ENCODE peak calls at places on chromosomes 6 and 20, in ten cellular contexts. One of them, this sample, is unnamed.

GRCh38 chr6:1424306-1424927 is 35.0 kb downstream of the FOXF2 start:
- DNase-seq in spleen: no peak
- DNase-seq in prostate gland: peak
- DNase-seq in body of pancreas: peak
- DNase-seq in uterus: no peak
- DNase-seq in stomach: peak
- DNase-seq in IMR-90: peak
- DNase-seq in esophagus squamous epithelium: no peak
- DNase-seq in heart left ventricle: no peak
- DNase-seq in adrenal gland: peak
- DNase-seq in this sample: no peak

GRCh38 chr20:7856756-7857155 is 83.5 kb downstream of the HAO1 start:
- DNase-seq in stomach: no peak
- DNase-seq in heart left ventricle: no peak
- DNase-seq in adrenal gland: no peak
- DNase-seq in uterus: no peak
- DNase-seq in prostate gland: no peak
- DNase-seq in esophagus squamous epithelium: no peak
- DNase-seq in IMR-90: peak
- DNase-seq in spleen: no peak
- DNase-seq in body of pancreas: no peak
- DNase-seq in this sample: no peak

GRCh38 chr20:14303106-14303505 is 34.3 kb downstream of the FLRT3 start:
- DNase-seq in IMR-90: no peak
- DNase-seq in uterus: no peak
- DNase-seq in spleen: no peak
- DNase-seq in stomach: no peak
- DNase-seq in body of pancreas: no peak
- DNase-seq in esophagus squamous epithelium: no peak
- DNase-seq in adrenal gland: no peak
- DNase-seq in heart left ventricle: no peak
- DNase-seq in prostate gland: no peak
- DNase-seq in this sample: no peak

GRCh38 chr6:125294036-125294435 is 7.7 kb downstream of the HDDC2 start:
- DNase-seq in esophagus squamous epithelium: no peak
- DNase-seq in uterus: no peak
- DNase-seq in body of pancreas: no peak
- DNase-seq in stomach: no peak
- DNase-seq in spleen: no peak
- DNase-seq in prostate gland: no peak
- DNase-seq in IMR-90: no peak
- DNase-seq in heart left ventricle: no peak
- DNase-seq in adrenal gland: no peak
- DNase-seq in this sample: no peak

GRCh38 chr6:43203029-43203717 is 21.2 kb downstream of the CUL9 start:
- DNase-seq in IMR-90: no peak
- DNase-seq in stomach: no peak
- DNase-seq in prostate gland: no peak
- DNase-seq in heart left ventricle: no peak
- DNase-seq in body of pancreas: no peak
- DNase-seq in uterus: no peak
- DNase-seq in adrenal gland: no peak
- DNase-seq in spleen: peak
- DNase-seq in esophagus squamous epithelium: no peak
- DNase-seq in this sample: no peak

GRCh38 chr6:25781134-25781533 is 26.6 kb downstream of the SLC17A4 start:
- DNase-seq in IMR-90: no peak
- DNase-seq in body of pancreas: no peak
- DNase-seq in uterus: no peak
- DNase-seq in stomach: no peak
- DNase-seq in spleen: no peak
- DNase-seq in adrenal gland: no peak
- DNase-seq in heart left ventricle: no peak
- DNase-seq in esophagus squamous epithelium: no peak
- DNase-seq in prostate gland: no peak
- DNase-seq in this sample: no peak

GRCh38 chr20:1694672-1695071 is 37.1 kb upstream of the SIRPG start:
- DNase-seq in stomach: no peak
- DNase-seq in body of pancreas: no peak
- DNase-seq in adrenal gland: no peak
- DNase-seq in spleen: no peak
- DNase-seq in esophagus squamous epithelium: no peak
- DNase-seq in prostate gland: no peak
- DNase-seq in uterus: no peak
- DNase-seq in heart left ventricle: no peak
- DNase-seq in IMR-90: no peak
- DNase-seq in this sample: no peak

GRCh38 chr6:2477723-2478122 is 232.3 kb upstream of the GMDS start:
- DNase-seq in esophagus squamous epithelium: no peak
- DNase-seq in prostate gland: peak
- DNase-seq in IMR-90: no peak
- DNase-seq in heart left ventricle: no peak
- DNase-seq in adrenal gland: no peak
- DNase-seq in body of pancreas: no peak
- DNase-seq in uterus: no peak
- DNase-seq in stomach: no peak
- DNase-seq in spleen: no peak
- DNase-seq in this sample: peak

GRCh38 chr6:97032950-97033349 is 108.4 kb downstream of the KLHL32 start:
- DNase-seq in body of pancreas: no peak
- DNase-seq in adrenal gland: no peak
- DNase-seq in heart left ventricle: no peak
- DNase-seq in prostate gland: no peak
- DNase-seq in IMR-90: no peak
- DNase-seq in stomach: no peak
- DNase-seq in spleen: no peak
- DNase-seq in uterus: no peak
- DNase-seq in esophagus squamous epithelium: no peak
- DNase-seq in this sample: no peak

GRCh38 chr6:89272611-89273010 is 42.5 kb downstream of the GABRR2 start:
- DNase-seq in IMR-90: no peak
- DNase-seq in body of pancreas: no peak
- DNase-seq in adrenal gland: no peak
- DNase-seq in heart left ventricle: no peak
- DNase-seq in esophagus squamous epithelium: no peak
- DNase-seq in stomach: no peak
- DNase-seq in uterus: no peak
- DNase-seq in spleen: no peak
- DNase-seq in prostate gland: no peak
- DNase-seq in this sample: peak

GRCh38 chr20:62501801-62502495 is 26.2 kb upstream of the GATA5 start:
- DNase-seq in adrenal gland: no peak
- DNase-seq in uterus: no peak
- DNase-seq in spleen: no peak
- DNase-seq in IMR-90: peak
- DNase-seq in stomach: no peak
- DNase-seq in esophagus squamous epithelium: no peak
- DNase-seq in prostate gland: no peak
- DNase-seq in heart left ventricle: no peak
- DNase-seq in body of pancreas: no peak
- DNase-seq in this sample: no peak

GRCh38 chr6:31541059-31541657 is 645 bp downstream of the DDX39B start:
- DNase-seq in prostate gland: peak
- DNase-seq in adrenal gland: peak
- DNase-seq in IMR-90: peak
- DNase-seq in uterus: no peak
- DNase-seq in heart left ventricle: no peak
- DNase-seq in esophagus squamous epithelium: no peak
- DNase-seq in body of pancreas: peak
- DNase-seq in spleen: no peak
- DNase-seq in stomach: no peak
- DNase-seq in this sample: peak

GRCh38 chr6:52418606-52419005 is 1.5 kb upstream of the EFHC1 start:
- DNase-seq in adrenal gland: no peak
- DNase-seq in IMR-90: no peak
- DNase-seq in uterus: no peak
- DNase-seq in heart left ventricle: no peak
- DNase-seq in prostate gland: no peak
- DNase-seq in body of pancreas: no peak
- DNase-seq in esophagus squamous epithelium: no peak
- DNase-seq in stomach: no peak
- DNase-seq in spleen: no peak
- DNase-seq in this sample: no peak

GRCh38 chr6:31970604-31971271 is 1.2 kb downstream of the DXO start:
- DNase-seq in prostate gland: no peak
- DNase-seq in body of pancreas: peak
- DNase-seq in adrenal gland: peak
- DNase-seq in uterus: no peak
- DNase-seq in IMR-90: no peak
- DNase-seq in heart left ventricle: no peak
- DNase-seq in stomach: peak
- DNase-seq in spleen: peak
- DNase-seq in esophagus squamous epithelium: no peak
- DNase-seq in this sample: no peak

GRCh38 chr20:14568225-14568624 is 230.8 kb upstream of the FLRT3 start:
- DNase-seq in IMR-90: no peak
- DNase-seq in spleen: no peak
- DNase-seq in prostate gland: no peak
- DNase-seq in adrenal gland: no peak
- DNase-seq in esophagus squamous epithelium: no peak
- DNase-seq in body of pancreas: no peak
- DNase-seq in heart left ventricle: no peak
- DNase-seq in uterus: no peak
- DNase-seq in stomach: no peak
- DNase-seq in this sample: no peak

GRCh38 chr6:134060491-134061106 is 8.2 kb upstream of the SLC2A12 start:
- DNase-seq in stomach: no peak
- DNase-seq in spleen: no peak
- DNase-seq in adrenal gland: no peak
- DNase-seq in body of pancreas: no peak
- DNase-seq in heart left ventricle: no peak
- DNase-seq in IMR-90: peak
- DNase-seq in uterus: no peak
- DNase-seq in esophagus squamous epithelium: no peak
- DNase-seq in prostate gland: no peak
- DNase-seq in this sample: no peak

GRCh38 chr6:42352856-42353564 is 98.7 kb downstream of the TRERF1 start:
- DNase-seq in stomach: no peak
- DNase-seq in heart left ventricle: no peak
- DNase-seq in body of pancreas: no peak
- DNase-seq in uterus: no peak
- DNase-seq in spleen: no peak
- DNase-seq in esophagus squamous epithelium: no peak
- DNase-seq in adrenal gland: no peak
- DNase-seq in prostate gland: no peak
- DNase-seq in IMR-90: peak
- DNase-seq in this sample: peak

GRCh38 chr6:154579046-154579823 is 68.8 kb upstream of the CNKSR3 start:
- DNase-seq in prostate gland: no peak
- DNase-seq in adrenal gland: no peak
- DNase-seq in spleen: no peak
- DNase-seq in uterus: no peak
- DNase-seq in IMR-90: no peak
- DNase-seq in esophagus squamous epithelium: no peak
- DNase-seq in heart left ventricle: no peak
- DNase-seq in stomach: no peak
- DNase-seq in body of pancreas: no peak
- DNase-seq in this sample: peak
- H3K4me3 ChIP-seq in prostate gland: no peak
- H3K4me3 ChIP-seq in adrenal gland: no peak
- H3K4me3 ChIP-seq in spleen: no peak
- H3K4me3 ChIP-seq in uterus: no peak
- H3K4me3 ChIP-seq in IMR-90: no peak
- H3K4me3 ChIP-seq in esophagus squamous epithelium: no peak
- H3K4me3 ChIP-seq in heart left ventricle: no peak
- H3K4me3 ChIP-seq in stomach: no peak
- H3K4me3 ChIP-seq in body of pancreas: no peak
- H3K4me3 ChIP-seq in this sample: no peak

GRCh38 chr20:58515240-58516212 is at the start of gene APCDD1L:
- DNase-seq in adrenal gland: no peak
- DNase-seq in heart left ventricle: no peak
- DNase-seq in IMR-90: peak
- DNase-seq in prostate gland: no peak
- DNase-seq in esophagus squamous epithelium: no peak
- DNase-seq in uterus: no peak
- DNase-seq in body of pancreas: no peak
- DNase-seq in spleen: no peak
- DNase-seq in stomach: no peak
- DNase-seq in this sample: peak
- TF ChIP-seq POLR2A in adrenal gland: no peak
- TF ChIP-seq POLR2A in heart left ventricle: no peak
- TF ChIP-seq POLR2A in IMR-90: no peak
- TF ChIP-seq POLR2A in prostate gland: no peak
- TF ChIP-seq POLR2A in esophagus squamous epithelium: no peak
- TF ChIP-seq POLR2A in uterus: no peak
- TF ChIP-seq POLR2A in body of pancreas: no peak
- TF ChIP-seq POLR2A in spleen: no peak
- TF ChIP-seq POLR2A in stomach: no peak
- TF ChIP-seq POLR2A in this sample: no peak

DNA sequence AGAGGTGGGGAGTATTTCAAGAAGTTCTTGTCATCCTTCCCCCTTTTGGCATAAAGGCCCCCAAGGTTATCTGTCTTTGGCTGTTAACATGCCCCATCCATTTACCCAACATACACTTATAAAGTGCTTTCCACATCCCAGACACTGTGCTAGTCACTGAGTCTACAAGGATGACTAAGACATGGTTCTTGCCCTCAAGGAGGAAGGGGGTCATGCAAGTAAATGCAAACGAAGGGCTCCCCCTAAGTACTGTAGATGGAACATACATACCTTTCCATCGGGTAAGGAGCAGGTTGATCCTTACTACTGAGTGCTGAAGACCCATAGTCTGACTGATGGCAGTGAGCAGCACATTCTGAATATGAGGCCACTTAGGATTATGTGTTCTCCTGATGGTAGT is 38.3 kb downstream of the HECA start:
- DNase-seq in spleen: no peak
- DNase-seq in adrenal gland: no peak
- DNase-seq in stomach: no peak
- DNase-seq in prostate gland: no peak
- DNase-seq in body of pancreas: no peak
- DNase-seq in esophagus squamous epithelium: no peak
- DNase-seq in heart left ventricle: no peak
- DNase-seq in uterus: no peak
- DNase-seq in IMR-90: peak
- DNase-seq in this sample: no peak
- TF ChIP-seq CTCF in spleen: no peak
- TF ChIP-seq CTCF in adrenal gland: no peak
- TF ChIP-seq CTCF in stomach: no peak
- TF ChIP-seq CTCF in prostate gland: no peak
- TF ChIP-seq CTCF in body of pancreas: no peak
- TF ChIP-seq CTCF in esophagus squamous epithelium: no peak
- TF ChIP-seq CTCF in heart left ventricle: no peak
- TF ChIP-seq CTCF in uterus: no peak
- TF ChIP-seq CTCF in IMR-90: peak
- TF ChIP-seq CTCF in this sample: no peak

DNA sequence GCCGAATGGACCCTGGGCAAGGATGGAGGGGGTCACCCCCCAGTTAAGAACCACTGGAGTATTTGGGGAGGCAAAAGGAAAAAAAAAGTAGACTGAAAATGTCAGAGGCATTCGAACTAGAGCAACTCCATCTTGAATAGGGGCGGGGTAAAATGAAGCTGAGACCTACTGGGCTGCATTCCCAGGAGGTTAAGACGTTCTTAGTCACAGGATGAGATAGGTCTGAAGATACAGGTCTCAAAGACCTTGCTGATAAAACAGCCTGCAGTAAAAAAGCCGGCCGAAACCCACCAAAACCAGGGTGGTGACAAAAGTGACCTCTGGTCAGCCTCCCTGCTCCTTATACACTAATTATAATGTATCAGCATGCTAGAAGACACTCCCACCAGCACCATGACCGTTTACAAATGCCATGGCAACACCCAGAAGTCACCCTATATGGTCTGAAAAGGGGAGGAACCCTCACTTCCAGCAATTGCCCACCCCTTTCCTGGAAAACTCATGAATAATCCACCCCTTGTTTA is 70.4 kb upstream of the KCNG1 start:
- DNase-seq in stomach: no peak
- DNase-seq in esophagus squamous epithelium: no peak
- DNase-seq in adrenal gland: no peak
- DNase-seq in heart left ventricle: no peak
- DNase-seq in spleen: no peak
- DNase-seq in body of pancreas: no peak
- DNase-seq in uterus: no peak
- DNase-seq in prostate gland: no peak
- DNase-seq in IMR-90: no peak
- DNase-seq in this sample: no peak
- H3K4me3 ChIP-seq in stomach: no peak
- H3K4me3 ChIP-seq in esophagus squamous epithelium: no peak
- H3K4me3 ChIP-seq in adrenal gland: no peak
- H3K4me3 ChIP-seq in heart left ventricle: no peak
- H3K4me3 ChIP-seq in spleen: no peak
- H3K4me3 ChIP-seq in body of pancreas: no peak
- H3K4me3 ChIP-seq in uterus: no peak
- H3K4me3 ChIP-seq in prostate gland: no peak
- H3K4me3 ChIP-seq in IMR-90: no peak
- H3K4me3 ChIP-seq in this sample: no peak

This sample was measured in lower leg skin.